ENCODE peak calls at places on chromosomes 4 and X, in eight cellular contexts. W, V, B, S, A, C, I and O are unnamed samples.

GRCh38 chr4:4480205-4480604 is 61.6 kb downstream of the STX18 start:
- DNase-seq in W (no peak), V (no peak), B (no peak), S (no peak), A (no peak), C (no peak), I (no peak), O (no peak)

GRCh38 chr4:41129936-41130440 is 84.4 kb downstream of the APBB2 start:
- DNase-seq in W (no peak), V (no peak), B (no peak), S (no peak), A (no peak), C (no peak), I (no peak), O (no peak)

GRCh38 chrX:116436358-116436816 is at the start of gene SLC6A14:
- DNase-seq in W (no peak), V (no peak), B (no peak), S (no peak), A (no peak), C (no peak), I (no peak), O (no peak)

GRCh38 chrX:12383196-12383595 is 244.9 kb downstream of the FRMPD4 start:
- DNase-seq in W (no peak), V (no peak), B (no peak), S (no peak), A (no peak), C (no peak), I (no peak), O (no peak)

GRCh38 chr4:184387351-184387750 is 87.0 kb downstream of the IRF2 start:
- DNase-seq in W (no peak), V (no peak), B (no peak), S (peak; percentile 59), A (peak; percentile 36), C (no peak), I (no peak), O (peak; percentile 46)

GRCh38 chr4:144356941-144357381 is 216.4 kb upstream of the GYPA start:
- DNase-seq in W (peak; percentile 19), V (no peak), B (no peak), S (no peak), A (no peak), C (no peak), I (no peak), O (no peak)

GRCh38 chr4:156388826-156389225 is 435.2 kb upstream of the CTSO start:
- DNase-seq in W (no peak), V (no peak), B (no peak), S (no peak), A (no peak), C (no peak), I (no peak), O (no peak)

GRCh38 chr4:7416745-7417432 is 17.8 kb downstream of the PSAPL1 start:
- DNase-seq in W (no peak), V (no peak), B (no peak), S (no peak), A (no peak), C (peak; percentile 10), I (no peak), O (no peak)